ENCODE peak calls at places on chromosome 1, in nine cellular contexts. Y is esophagus squamous epithelium; A is right lobe of liver; G is testis; C is CD8-positive, alpha-beta memory T cell; W is small intestine; F is suprapubic skin; E is right atrium auricular region; N is ovary. B is an unnamed sample. For H3K9me3, the result is how much of the 10 kb centered on the place peaks cover.

GRCh38 chr1:224407546-224408293 is 26.9 kb downstream of the WDR26 start:
- DNase-seq in Y (no peak), A (no peak), G (no peak), C (no peak), W (peak), F (no peak), E (no peak), N (no peak), B (no peak)

GRCh38 chr1:228882041-228882784 is 146.9 kb downstream of the RHOU start:
- DNase-seq in Y (no peak), A (no peak), G (no peak), C (no peak), W (no peak), F (no peak), E (no peak), N (no peak), B (no peak)

GRCh38 chr1:56202186-56202585 is 377.2 kb downstream of the PLPP3 start:
- DNase-seq in Y (no peak), A (no peak), G (no peak), C (no peak), W (no peak), F (no peak), E (no peak), N (no peak), B (no peak)

GRCh38 chr1:51302746-51303145 is 27.6 kb downstream of the TTC39A start:
- DNase-seq in Y (no peak), A (no peak), G (no peak), C (no peak), W (no peak), F (no peak), E (no peak), N (no peak), B (no peak)

GRCh38 chr1:155970531-155971167 is 7.7 kb downstream of the ARHGEF2 start:
- DNase-seq in Y (no peak), A (peak), G (peak), C (no peak), W (no peak), F (peak), E (peak), N (peak), B (peak)

GRCh38 chr1:20233394-20233793 is 47.1 kb upstream of the PLA2G2C start:
- DNase-seq in Y (no peak), A (no peak), G (no peak), C (no peak), W (peak), F (no peak), E (no peak), N (no peak), B (no peak)

GRCh38 chr1:204172404-204173049 is 6.4 kb upstream of the REN start:
- DNase-seq in Y (no peak), A (no peak), G (no peak), C (no peak), W (no peak), F (no peak), E (no peak), N (no peak), B (no peak)

GRCh38 chr1:5980314-5981008 is 11.8 kb downstream of the NPHP4 start:
- DNase-seq in Y (no peak), A (peak), G (no peak), C (no peak), W (no peak), F (no peak), E (peak), N (no peak), B (no peak)

GRCh38 chr1:40745180-40745579 is 38.4 kb upstream of the KCNQ4 start:
- DNase-seq in Y (no peak), A (no peak), G (no peak), C (no peak), W (no peak), F (no peak), E (no peak), N (no peak), B (no peak)

GRCh38 chr1:7460807-7461206 is 310.3 kb upstream of the VAMP3 start:
- DNase-seq in Y (no peak), A (no peak), G (no peak), C (no peak), W (no peak), F (no peak), E (no peak), N (no peak), B (no peak)

GRCh38 chr1:115712911-115713609 is 55.5 kb downstream of the CASQ2 start:
- DNase-seq in Y (no peak), A (no peak), G (no peak), C (no peak), W (no peak), F (no peak), E (no peak), N (no peak), B (no peak)

GRCh38 chr1:245232936-245233335 is 78.2 kb downstream of the KIF26B start:
- DNase-seq in Y (no peak), A (no peak), G (no peak), C (no peak), W (no peak), F (no peak), E (no peak), N (no peak), B (no peak)

GRCh38 chr1:228045405-228045804 is 37.1 kb upstream of the ARF1 start:
- DNase-seq in Y (no peak), A (no peak), G (no peak), C (no peak), W (no peak), F (no peak), E (no peak), N (no peak), B (no peak)

GRCh38 chr1:94617139-94617805 is 75.7 kb upstream of the F3 start:
- DNase-seq in Y (no peak), A (no peak), G (no peak), C (no peak), W (peak), F (no peak), E (no peak), N (no peak), B (no peak)

GRCh38 chr1:91549041-91549735 is 48.5 kb downstream of the CDC7 start:
- DNase-seq in Y (no peak), A (no peak), G (no peak), C (peak), W (peak), F (no peak), E (no peak), N (no peak), B (no peak)

GRCh38 chr1:51518730-51519047 is 377 bp downstream of the EPS15 start:
- DNase-seq in Y (no peak), A (peak), G (no peak), C (no peak), W (peak), F (peak), E (no peak), N (peak), B (peak)

GRCh38 chr1:38624341-38625039 is 235.1 kb downstream of the RRAGC start:
- DNase-seq in Y (no peak), A (no peak), G (no peak), C (no peak), W (no peak), F (no peak), E (no peak), N (no peak), B (no peak)

GRCh38 chr1:4778056-4778455 is 123.6 kb downstream of the AJAP1 start:
- DNase-seq in Y (no peak), A (no peak), G (peak), C (no peak), W (no peak), F (no peak), E (no peak), N (peak), B (no peak)

GRCh38 chr1:228960705-228961104 is 225.4 kb downstream of the RHOU start:
- DNase-seq in Y (no peak), A (no peak), G (no peak), C (no peak), W (no peak), F (no peak), E (no peak), N (no peak), B (no peak)

GRCh38 chr1:53807916-53808315 is 30.2 kb downstream of the NDC1 start:
- DNase-seq in Y (no peak), A (no peak), G (no peak), C (no peak), W (no peak), F (no peak), E (no peak), N (no peak), B (no peak)

GRCh38 chr1:233614173-233614742 is 352 bp downstream of the KCNK1 start:
- DNase-seq in Y (no peak), A (no peak), G (peak), C (no peak), W (peak), F (no peak), E (no peak), N (peak), B (peak)

GRCh38 chr1:167374014-167374413 is 144.3 kb downstream of the CD247 start:
- DNase-seq in Y (no peak), A (no peak), G (no peak), C (no peak), W (no peak), F (no peak), E (no peak), N (no peak), B (no peak)

GRCh38 chr1:181152892-181153633 is 64.6 kb downstream of the IER5 start:
- DNase-seq in Y (no peak), A (peak), G (peak), C (no peak), W (peak), F (peak), E (peak), N (peak), B (peak)

GRCh38 chr1:54835970-54836369 is 34.8 kb upstream of the TTC22 start:
- DNase-seq in Y (no peak), A (no peak), G (no peak), C (no peak), W (no peak), F (peak), E (no peak), N (no peak), B (no peak)
- H3K4me3 ChIP-seq in Y (no peak), A (no peak), G (no peak), C (no peak), W (no peak), F (no peak), E (no peak), N (no peak), B (no peak)

DNA sequence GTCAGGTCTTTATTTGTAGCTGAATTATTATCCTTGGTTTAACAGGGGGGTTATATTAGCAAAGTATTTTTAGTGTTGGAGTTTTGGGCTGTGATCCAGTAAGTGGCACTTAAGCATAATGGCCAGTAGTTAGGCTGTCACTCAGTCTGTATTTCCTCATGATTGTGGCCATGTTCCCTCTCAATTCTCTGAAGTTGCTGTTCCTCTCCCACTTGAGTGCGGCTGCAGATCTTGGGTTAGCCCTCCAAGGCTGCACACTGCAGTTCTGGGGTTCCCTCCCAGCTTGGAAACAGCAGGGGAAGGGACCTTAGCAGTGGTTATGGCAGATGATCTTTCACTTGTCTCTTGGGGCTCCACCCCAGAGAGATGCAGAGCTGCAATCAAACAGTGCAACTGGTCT is 23.2 kb upstream of the DENND1B start:
- DNase-seq in Y (no peak), A (no peak), G (no peak), C (no peak), W (no peak), F (no peak), E (no peak), N (no peak), B (no peak)
- H3K9me3 ChIP-seq in Y (under half), A (under half), G (under half), C (under half), W (under half), F (under half), E (under half), N (under half), B (under half)

DNA sequence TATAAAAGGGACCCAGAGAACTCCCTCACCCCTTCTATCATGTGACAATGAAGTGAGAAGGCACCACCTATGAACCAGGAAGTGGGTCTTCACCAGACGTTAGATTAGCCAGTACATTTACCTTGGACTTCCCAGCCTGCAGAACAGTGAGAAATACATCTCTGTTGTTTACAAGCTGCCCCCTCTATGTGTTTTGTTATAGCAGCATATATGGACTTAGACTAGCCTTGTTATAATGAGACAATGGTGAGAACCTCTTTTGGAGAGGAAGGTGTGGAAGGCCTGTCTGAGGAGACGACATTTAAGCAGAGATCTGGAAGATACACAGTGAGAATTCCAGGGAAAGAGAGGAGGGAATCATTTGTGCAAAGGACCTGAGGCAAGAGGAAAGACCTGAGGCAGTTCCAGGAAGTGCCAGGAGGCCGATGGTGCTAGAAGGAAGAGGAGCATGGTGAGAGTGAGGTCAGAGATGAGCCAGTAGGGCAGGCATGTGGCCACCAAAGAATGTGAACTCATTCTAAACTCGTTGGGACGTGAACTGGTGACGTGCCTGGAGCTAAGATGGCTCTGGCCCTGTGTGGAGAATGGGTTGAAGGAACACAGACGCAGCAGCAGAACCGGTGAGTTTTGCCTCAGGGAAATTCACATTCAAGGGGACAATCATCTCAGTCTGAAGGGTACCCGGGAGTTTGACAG is 98.9 kb upstream of the IRF2BP2 start:
- DNase-seq in Y (no peak), A (no peak), G (peak), C (no peak), W (no peak), F (no peak), E (peak), N (no peak), B (no peak)
- H3K27ac ChIP-seq in Y (peak), A (no peak), G (no peak), C (no peak), W (no peak), F (no peak), E (peak), N (no peak), B (no peak)

GRCh38 chr1:25023190-25023578 is 93.1 kb upstream of the RUNX3 start:
- DNase-seq in Y (no peak), A (no peak), G (no peak), C (no peak), W (no peak), F (no peak), E (no peak), N (no peak), B (no peak)
- H3K4me3 ChIP-seq in Y (no peak), A (no peak), G (no peak), C (peak), W (no peak), F (no peak), E (no peak), N (no peak), B (no peak)

DNA sequence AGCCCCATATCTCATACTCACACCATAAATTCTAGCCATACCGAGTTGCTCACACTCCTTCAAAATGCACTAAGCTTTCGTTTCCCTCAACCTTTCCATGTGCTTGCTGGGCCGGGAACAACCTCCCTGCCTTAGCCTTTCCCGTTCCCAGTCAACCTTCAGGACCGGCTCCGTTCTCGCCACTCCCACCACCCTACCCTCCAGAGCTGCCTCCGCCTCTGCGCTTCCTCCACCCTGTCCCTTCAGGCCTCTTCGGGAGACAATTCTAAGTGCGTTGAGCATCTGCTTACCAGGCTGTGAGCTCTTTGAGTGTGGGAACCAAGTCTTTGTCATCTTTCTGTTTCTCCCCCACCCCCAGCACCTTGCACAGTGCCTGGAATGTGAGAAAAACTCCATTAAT is 31.6 kb downstream of the KCNN3 start:
- DNase-seq in Y (no peak), A (no peak), G (no peak), C (no peak), W (no peak), F (no peak), E (no peak), N (no peak), B (no peak)
- H3K9me3 ChIP-seq in Y (under half), A (under half), G (under half), C (under half), W (under half), F (under half), E (under half), N (under half), B (under half)

DNA sequence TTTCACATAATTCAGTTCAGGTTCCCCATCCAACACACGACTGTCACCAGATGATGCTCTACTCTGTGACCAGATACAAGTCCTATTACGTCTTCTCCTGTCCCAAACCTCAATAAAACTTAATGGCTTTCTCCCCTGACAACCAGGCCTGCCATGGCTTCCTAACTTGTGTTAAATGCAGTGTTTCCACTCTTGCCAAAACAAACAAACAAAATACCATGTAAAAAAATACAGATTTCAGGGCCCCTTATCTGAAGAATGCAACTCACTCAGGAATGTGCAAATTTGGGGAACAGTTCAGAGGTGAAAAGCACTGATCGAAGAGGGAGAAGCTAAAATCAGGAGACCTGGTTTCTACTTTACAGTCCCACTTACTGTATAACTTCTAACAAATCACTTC is 863 bp upstream of the NUF2 start:
- DNase-seq in Y (no peak), A (no peak), G (no peak), C (peak), W (no peak), F (no peak), E (no peak), N (no peak), B (no peak)
- H3K27ac ChIP-seq in Y (peak), A (peak), G (peak), C (peak), W (no peak), F (no peak), E (peak), N (peak), B (no peak)

GRCh38 chr1:3363023-3363422 is 91.4 kb upstream of the ARHGEF16 start:
- DNase-seq in Y (no peak), A (no peak), G (no peak), C (no peak), W (no peak), F (no peak), E (no peak), N (no peak), B (no peak)
- H3K4me3 ChIP-seq in Y (no peak), A (no peak), G (no peak), C (no peak), W (no peak), F (no peak), E (no peak), N (no peak), B (no peak)

GRCh38 chr1:119587328-119587727 is 60.7 kb downstream of the ZNF697 start:
- DNase-seq in Y (no peak), A (no peak), G (peak), C (no peak), W (no peak), F (no peak), E (no peak), N (no peak), B (no peak)

GRCh38 chr1:119582801-119583200 is 65.3 kb downstream of the ZNF697 start:
- DNase-seq in Y (no peak), A (peak), G (peak), C (no peak), W (peak), F (no peak), E (no peak), N (peak), B (no peak)
- H3K9me3 ChIP-seq in Y (under half), A (under half), G (under half), C (under half), W (under half), F (under half), E (under half), N (under half), B (under half)